ENCODE peak calls at places on chromosomes 2 and 18, in five cellular contexts. I is Peyer's patch, A is kidney epithelial cell, G is tibial artery, O is heart right ventricle. N is an unnamed sample.

GRCh38 chr18:62690416-62690815 is 24.9 kb upstream of the PHLPP1 start:
- DNase-seq in I (no peak), A (no peak), G (no peak), O (no peak), N (no peak)

GRCh38 chr2:77512521-77512920 is 9.7 kb downstream of the LRRTM4 start:
- DNase-seq in I (no peak), A (no peak), G (no peak), O (no peak), N (no peak)

GRCh38 chr2:196166876-196167275 is 4.5 kb downstream of the STK17B start:
- DNase-seq in I (no peak), A (no peak), G (no peak), O (no peak), N (no peak)

GRCh38 chr2:156401863-156402262 is 34.3 kb upstream of the GPD2 start:
- DNase-seq in I (peak; percentile 61), A (no peak), G (no peak), O (no peak), N (no peak)

GRCh38 chr2:68911246-68911645 is 40.0 kb upstream of the BMP10 start:
- DNase-seq in I (no peak), A (no peak), G (no peak), O (no peak), N (no peak)

GRCh38 chr2:109020217-109020637 is 31.2 kb upstream of the EDAR start:
- DNase-seq in I (no peak), A (no peak), G (no peak), O (no peak), N (no peak)

GRCh38 chr18:31497711-31498449 is at the start of gene DSG2:
- DNase-seq in I (peak; percentile 87), A (no peak), G (no peak), O (peak; percentile 51), N (no peak)

GRCh38 chr2:113012436-113013335 is 7.4 kb downstream of the IL36A start:
- DNase-seq in I (no peak), A (no peak), G (no peak), O (no peak), N (no peak)

GRCh38 chr2:229416116-229416694 is 145.1 kb upstream of the PID1 start:
- DNase-seq in I (peak; percentile 79), A (peak; percentile 19), G (peak; percentile 91), O (peak; percentile 54), N (no peak)

DNA sequence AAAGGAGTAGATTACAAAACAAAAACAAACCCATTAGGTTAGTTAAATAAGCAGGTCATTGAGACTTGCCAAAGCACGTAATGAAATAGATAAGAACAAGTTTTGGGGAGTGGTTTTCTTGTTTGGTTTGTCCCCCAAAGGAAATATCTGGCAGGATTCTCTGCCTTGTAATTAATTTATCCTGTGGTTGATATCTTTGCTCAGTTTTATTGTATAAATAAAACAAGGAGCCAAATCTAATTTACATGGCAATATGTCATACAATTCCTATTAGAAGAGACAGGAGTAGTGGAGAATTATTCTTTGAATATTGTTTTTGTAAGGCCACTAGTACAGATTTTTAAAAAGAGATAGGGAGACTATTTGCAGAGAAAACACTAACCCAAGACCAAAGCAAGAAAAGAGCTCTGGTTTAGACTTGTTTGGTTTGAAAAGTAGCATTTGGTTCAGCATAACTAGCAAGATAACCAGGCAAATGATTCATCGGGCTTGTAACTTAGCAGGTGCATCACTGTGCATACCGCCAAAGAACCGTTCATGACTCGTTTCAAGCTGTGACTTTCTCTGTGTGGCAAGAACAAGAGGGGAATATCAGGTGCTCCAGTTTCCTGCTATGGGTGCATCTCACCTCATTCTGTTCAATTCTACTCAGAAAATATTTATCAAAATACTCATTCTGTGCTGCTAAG is 244.7 kb downstream of the ETAA1 start:
- DNase-seq in I (no peak), A (no peak), G (no peak), O (no peak), N (no peak)
- H3K4me3 ChIP-seq in I (no peak overlapping the region), A (no peak overlapping the region), G (no peak overlapping the region), O (no peak overlapping the region), N (no peak overlapping the region)

GRCh38 chr2:237702439-237703397 is 75.3 kb downstream of the LRRFIP1 start:
- DNase-seq in I (peak; percentile 77), A (no peak), G (peak; percentile 84), O (peak; percentile 67), N (no peak)
- H3K4me3 ChIP-seq in I (no peak overlapping the region), A (no peak overlapping the region), G (peak overlapping the region; percentile 28), O (peak overlapping the region; percentile 7), N (peak overlapping the region; percentile 12)

DNA sequence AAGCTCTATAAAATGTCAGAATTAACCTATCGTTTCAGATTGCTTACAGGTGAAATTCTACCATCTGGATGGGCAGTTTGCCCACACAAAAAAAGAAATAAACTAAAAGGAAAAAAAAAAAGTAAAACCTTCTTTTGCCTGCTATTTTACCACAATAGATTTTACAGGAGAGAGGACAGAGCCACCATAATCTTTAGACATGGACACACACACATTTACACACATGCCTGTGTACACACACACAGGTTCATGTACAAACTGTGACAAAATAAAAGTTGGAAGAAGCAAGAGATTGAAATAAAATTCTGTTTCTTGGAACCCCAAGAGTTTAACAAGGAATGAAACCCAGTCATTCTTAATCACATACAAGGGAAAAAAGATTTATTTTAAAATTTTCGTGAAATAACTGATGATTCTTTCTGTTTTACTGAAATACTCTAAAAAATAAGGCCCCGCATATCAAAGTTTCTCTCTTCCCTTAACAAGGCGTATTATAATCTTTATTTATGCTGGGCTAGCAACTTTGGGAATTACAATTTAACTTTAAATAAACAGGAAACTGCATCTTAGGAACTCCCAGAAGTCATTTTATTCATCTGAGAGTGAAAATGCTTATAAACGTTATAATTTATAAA is 166.9 kb downstream of the TCF4 start:
- DNase-seq in I (no peak), A (no peak), G (no peak), O (no peak), N (no peak)
- H3K4me3 ChIP-seq in I (no peak overlapping the region), A (no peak overlapping the region), G (no peak overlapping the region), O (peak overlapping the region; percentile 46), N (no peak overlapping the region)

GRCh38 chr18:44673256-44673950 is 7.3 kb upstream of the SETBP1 start:
- DNase-seq in I (no peak), A (no peak), G (no peak), O (no peak), N (no peak)
- H3K4me3 ChIP-seq in I (no peak overlapping the region), A (no peak overlapping the region), G (no peak overlapping the region), O (no peak overlapping the region), N (no peak overlapping the region)

GRCh38 chr2:39999864-40000263 is 220.8 kb upstream of the THUMPD2 start:
- DNase-seq in I (no peak), A (no peak), G (no peak), O (no peak), N (no peak)
- H3K4me3 ChIP-seq in I (no peak overlapping the region), A (no peak overlapping the region), G (no peak overlapping the region), O (no peak overlapping the region), N (no peak overlapping the region)

DNA sequence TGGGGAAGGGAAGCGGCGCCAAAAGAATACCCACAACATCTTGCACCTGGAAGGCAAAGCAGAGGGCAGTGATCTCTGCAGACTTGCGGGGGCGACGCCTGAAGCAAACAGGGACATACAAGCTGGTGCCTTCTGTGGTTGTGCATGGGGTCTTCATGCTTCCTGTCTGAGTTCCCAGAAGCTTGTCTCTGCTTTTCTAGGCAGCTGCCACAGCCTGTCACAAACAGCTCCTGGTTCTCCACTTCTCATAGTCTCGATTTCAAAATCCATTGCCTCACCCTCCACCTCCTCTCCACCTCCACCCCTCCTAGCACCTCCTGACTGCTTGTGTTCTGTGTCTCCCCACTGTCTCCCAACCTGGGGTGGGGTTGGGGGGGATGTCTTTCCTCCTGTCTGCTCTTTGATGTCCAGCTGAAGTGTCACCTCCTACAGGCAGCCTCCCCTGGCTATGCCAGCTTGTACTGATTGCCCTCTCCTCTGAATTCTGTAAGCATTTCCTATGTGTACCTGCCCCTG is 1.7 kb upstream of the PROC start:
- DNase-seq in I (no peak), A (no peak), G (no peak), O (no peak), N (no peak)
- H3K4me3 ChIP-seq in I (peak overlapping the region; percentile 34), A (peak overlapping the region; percentile 29), G (peak overlapping the region; percentile 42), O (peak overlapping the region; percentile 56), N (peak overlapping the region; percentile 49)

GRCh38 chr2:120231564-120231973 is 8.4 kb upstream of the TMEM185B start:
- DNase-seq in I (no peak), A (no peak), G (peak; percentile 41), O (no peak), N (no peak)
- H3K4me3 ChIP-seq in I (peak overlapping the region; percentile 42), A (no peak overlapping the region), G (peak overlapping the region; percentile 51), O (peak overlapping the region; percentile 47), N (peak overlapping the region; percentile 69)

DNA sequence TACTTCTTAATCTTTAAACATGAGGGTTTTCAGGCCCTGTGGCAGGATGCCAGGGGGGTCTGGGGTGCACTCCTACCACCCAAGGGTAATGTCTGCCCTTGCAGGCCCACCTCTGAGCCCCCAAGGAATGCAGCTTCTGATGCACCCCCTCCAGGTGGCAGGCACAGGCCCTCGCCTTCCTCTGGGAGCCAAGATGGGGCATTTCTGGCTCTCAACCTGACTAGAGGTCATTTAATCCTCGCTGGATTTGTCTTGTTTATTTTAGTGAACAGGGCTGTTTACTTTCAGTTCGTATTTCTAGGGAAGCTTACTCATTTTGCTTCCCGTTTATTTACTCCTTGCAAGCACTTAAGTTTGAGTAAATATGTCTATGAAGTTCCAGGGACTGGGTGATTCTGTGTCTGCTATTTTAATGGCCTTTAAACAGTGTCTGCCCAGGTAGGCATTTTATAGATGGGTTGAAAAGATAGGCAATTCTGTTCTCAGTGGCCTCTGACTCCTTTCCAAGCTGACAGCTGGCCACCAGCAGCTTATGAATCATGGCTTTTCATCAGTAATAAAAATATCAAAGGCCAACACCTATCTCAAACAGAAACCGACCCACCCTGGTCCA is 11.1 kb upstream of the DNPEP start:
- DNase-seq in I (peak; percentile 76), A (no peak), G (no peak), O (no peak), N (no peak)
- H3K4me3 ChIP-seq in I (no peak overlapping the region), A (no peak overlapping the region), G (no peak overlapping the region), O (no peak overlapping the region), N (no peak overlapping the region)

GRCh38 chr2:84878896-84879594 is 1.8 kb downstream of the TRABD2A start:
- DNase-seq in I (no peak), A (no peak), G (no peak), O (no peak), N (no peak)
- H3K4me3 ChIP-seq in I (no peak overlapping the region), A (no peak overlapping the region), G (no peak overlapping the region), O (no peak overlapping the region), N (no peak overlapping the region)

GRCh38 chr2:160225722-160226121 is 25.6 kb upstream of the ITGB6 start:
- DNase-seq in I (no peak), A (no peak), G (no peak), O (no peak), N (no peak)

GRCh38 chr2:160224060-160224459 is 24.0 kb upstream of the ITGB6 start:
- DNase-seq in I (no peak), A (peak; percentile 98), G (no peak), O (no peak), N (peak; percentile 43)

GRCh38 chr2:160222546-160223281 is 22.6 kb upstream of the ITGB6 start:
- DNase-seq in I (no peak), A (no peak), G (no peak), O (no peak), N (no peak)

GRCh38 chr2:160223560-160223959 is 23.5 kb upstream of the ITGB6 start:
- DNase-seq in I (no peak), A (no peak), G (no peak), O (no peak), N (no peak)

DNA sequence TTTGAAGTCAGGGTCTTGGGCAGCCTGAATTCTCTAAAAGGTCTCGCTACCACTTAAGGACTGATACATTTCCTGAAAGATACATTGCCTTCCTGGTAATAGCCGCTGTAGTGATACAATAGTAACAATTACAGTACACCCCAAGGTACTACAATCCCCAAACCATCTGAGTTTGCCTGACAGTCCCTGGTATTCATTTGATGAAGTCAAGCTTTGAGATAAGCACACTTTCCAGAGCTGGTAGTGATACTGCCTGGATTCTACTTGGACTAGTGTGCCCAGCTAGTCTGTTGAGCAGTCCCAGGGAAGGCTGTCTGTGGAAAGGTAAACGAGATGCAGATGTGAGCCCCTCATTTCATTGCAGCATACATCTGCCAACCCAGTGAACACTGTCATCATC is 24.4 kb upstream of the ITGB6 start:
- DNase-seq in I (no peak), A (no peak), G (no peak), O (no peak), N (no peak)
- H3K4me3 ChIP-seq in I (no peak overlapping the region), A (no peak overlapping the region), G (no peak overlapping the region), O (no peak overlapping the region), N (no peak overlapping the region)

N was measured in GM12864.